ENCODE peak calls at places on chromosomes 4 and X, in five cellular contexts. F is GM12864, C is BE2C, Y is ovary, V is fibroblast of lung. W is an unnamed sample.

GRCh38 chrX:43676960-43677582 is 21.0 kb downstream of the MAOA start:
- DNase-seq in V (no peak), Y (no peak), C (no peak), F (no peak), W (no peak)

GRCh38 chrX:137545711-137546651 is 19.9 kb upstream of the ZIC3 start:
- DNase-seq in C (no peak), Y (no peak), V (no peak), F (no peak), W (no peak)

GRCh38 chr4:1901127-1901526 is 29.9 kb downstream of the NSD2 start:
- DNase-seq in Y (no peak), C (no peak), V (no peak), F (no peak), W (no peak)

GRCh38 chr4:184306949-184307348 is 89.3 kb upstream of the ENPP6 start:
- DNase-seq in V (peak), C (no peak), F (no peak), Y (no peak), W (no peak)

GRCh38 chr4:183504930-183505555 is at the start of gene ING2:
- DNase-seq in C (no peak), Y (peak), F (peak), V (no peak), W (no peak)

GRCh38 chr4:169059294-169060201 is 49.5 kb upstream of the CBR4 start:
- DNase-seq in F (no peak), C (no peak), V (no peak), Y (peak), W (no peak)

GRCh38 chrX:23699636-23700194 is 32.4 kb downstream of the PRDX4 start:
- DNase-seq in F (no peak), V (peak), Y (peak), C (peak), W (no peak)

GRCh38 chr4:24042094-24042493 is 152.2 kb upstream of the PPARGC1A start:
- DNase-seq in Y (no peak), F (no peak), V (peak), C (no peak), W (peak)

GRCh38 chr4:149749769-149750168 is 65.9 kb downstream of the IQCM start:
- DNase-seq in F (no peak), C (no peak), Y (no peak), V (no peak), W (no peak)

GRCh38 chr4:54014761-54015160 is 49.6 kb downstream of the CHIC2 start:
- DNase-seq in V (no peak), C (no peak), Y (no peak), F (no peak), W (no peak)

GRCh38 chrX:131792789-131793462 is 230.2 kb upstream of the STK26 start:
- DNase-seq in F (no peak), Y (peak), C (no peak), V (peak), W (peak)

GRCh38 chr4:157898836-157899605 is 273.8 kb downstream of the GASK1B start:
- DNase-seq in Y (no peak), C (no peak), V (peak), F (no peak), W (no peak)

DNA sequence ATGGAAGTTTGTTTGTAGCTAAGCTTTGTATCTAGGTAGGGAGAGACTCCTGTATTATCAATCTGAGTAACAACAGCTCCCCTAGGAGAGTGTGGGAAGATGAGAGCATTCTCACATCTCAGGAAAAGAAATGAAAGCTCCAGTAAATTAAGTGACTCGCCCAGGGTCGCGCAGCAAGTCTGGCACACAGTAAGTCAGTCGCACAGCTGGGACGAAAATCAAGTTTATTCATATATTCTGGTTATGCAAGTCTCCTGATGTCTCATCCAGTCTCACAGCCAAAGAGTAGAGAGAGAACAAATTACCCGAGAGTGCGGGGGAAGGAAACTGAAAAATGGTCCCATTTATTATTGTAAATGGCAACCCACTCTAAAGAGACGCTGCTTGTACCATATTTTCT is 216.1 kb downstream of the STK32B start:
- DNase-seq in V (peak), C (no peak), Y (no peak), F (no peak), W (no peak)
- TF ChIP-seq CTCF in V (no peak), C (no peak), Y (no peak), F (no peak), W (no peak)

DNA sequence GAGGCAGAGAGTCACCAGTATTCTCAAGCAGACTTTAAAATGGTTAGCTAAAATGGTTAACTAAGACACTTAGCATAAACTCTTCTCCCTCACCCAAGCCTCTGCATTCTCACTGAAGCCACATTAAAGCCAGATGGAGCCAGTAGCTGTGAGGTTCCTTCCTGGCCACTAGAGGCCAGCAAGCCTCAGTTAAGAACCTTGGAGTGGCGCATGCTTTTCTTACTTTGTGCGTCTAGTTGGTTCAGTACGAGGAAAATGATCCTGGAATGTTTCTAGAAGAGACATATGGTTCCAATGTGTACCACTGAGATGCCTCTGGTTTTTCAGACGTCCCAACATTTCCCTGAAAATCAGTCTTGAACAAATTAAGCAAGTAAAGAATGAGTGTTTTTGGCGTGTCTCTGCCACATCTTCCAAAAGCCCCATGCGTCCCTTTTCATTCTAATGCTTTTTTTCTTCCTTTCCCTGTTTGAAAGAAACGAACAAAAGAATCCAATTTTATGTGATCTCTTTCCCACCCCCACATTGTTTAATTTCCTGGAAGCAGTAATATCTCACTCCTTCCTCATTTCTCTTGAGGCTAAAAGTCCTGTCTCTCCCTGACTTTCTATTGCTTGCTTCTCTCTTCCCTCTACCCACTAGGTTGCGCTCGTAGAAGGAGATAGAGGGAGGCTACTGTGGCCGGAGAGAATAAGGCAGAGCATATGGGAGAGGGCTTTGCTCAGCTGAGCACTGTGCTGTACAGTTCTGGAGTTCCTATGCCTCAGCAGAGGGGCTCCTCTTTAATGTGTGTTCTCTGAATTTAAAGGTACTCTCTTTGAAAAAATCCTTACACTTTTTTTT is 82.9 kb upstream of the TAB3 start:
- DNase-seq in V (peak), F (no peak), C (peak), Y (peak), W (no peak)
- H3K4me3 ChIP-seq in V (peak), F (no peak), C (peak), Y (peak), W (no peak)

DNA sequence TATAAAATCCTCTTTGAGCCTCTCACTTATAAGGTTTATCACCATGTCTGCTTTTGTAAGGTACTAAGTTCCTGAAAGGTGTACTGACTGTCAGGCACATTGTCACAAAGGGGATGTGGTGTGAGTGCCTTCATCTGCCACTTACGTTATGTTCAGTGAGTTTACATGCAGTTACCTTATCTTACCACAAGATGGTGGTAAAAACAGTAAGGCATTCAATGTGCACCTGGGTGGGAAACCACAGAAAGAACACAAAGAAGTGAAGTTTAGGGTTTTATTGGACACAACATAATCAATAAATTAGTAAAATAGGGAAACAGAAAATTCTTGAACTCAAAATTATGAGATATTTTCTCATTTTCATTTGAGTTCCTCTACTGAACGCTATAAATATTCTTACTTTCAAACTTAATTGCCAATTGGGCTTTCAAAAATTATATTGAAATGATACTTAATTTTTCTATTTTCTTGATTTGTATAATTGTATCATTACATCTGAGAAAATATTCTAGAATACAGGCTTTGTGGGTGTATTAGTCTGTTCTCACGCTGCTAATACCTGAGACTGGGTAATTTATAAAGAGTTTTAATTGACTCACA is 650.8 kb downstream of the PCDH7 start:
- DNase-seq in V (peak), F (no peak), Y (no peak), C (no peak), W (peak)
- TF ChIP-seq CTCF in V (peak), F (peak), Y (no peak), C (peak), W (peak)

GRCh38 chrX:153827903-153828302 is 2.4 kb downstream of the PDZD4 start:
- DNase-seq in Y (no peak), C (no peak), F (no peak), V (no peak), W (no peak)
- H3K4me3 ChIP-seq in Y (peak), C (no peak), F (no peak), V (no peak), W (no peak)

GRCh38 chrX:75609361-75609760 is 86.5 kb upstream of the ZDHHC15 start:
- DNase-seq in V (no peak), Y (no peak), C (no peak), F (no peak), W (no peak)

GRCh38 chrX:75603833-75604232 is 81.0 kb upstream of the ZDHHC15 start:
- DNase-seq in F (no peak), V (peak), Y (no peak), C (no peak), W (peak)
- TF ChIP-seq CTCF in F (peak), V (peak), Y (peak), C (peak), W (peak)

GRCh38 chrX:40144576-40144975 is 46.8 kb upstream of the BCOR start:
- DNase-seq in Y (no peak), C (no peak), V (no peak), F (no peak), W (no peak)
- H3K4me3 ChIP-seq in Y (no peak), C (peak), V (no peak), F (no peak), W (no peak)

GRCh38 chrX:150582338-150582948 is 14.0 kb downstream of the MTM1 start:
- DNase-seq in C (no peak), V (no peak), F (no peak), Y (no peak), W (no peak)

DNA sequence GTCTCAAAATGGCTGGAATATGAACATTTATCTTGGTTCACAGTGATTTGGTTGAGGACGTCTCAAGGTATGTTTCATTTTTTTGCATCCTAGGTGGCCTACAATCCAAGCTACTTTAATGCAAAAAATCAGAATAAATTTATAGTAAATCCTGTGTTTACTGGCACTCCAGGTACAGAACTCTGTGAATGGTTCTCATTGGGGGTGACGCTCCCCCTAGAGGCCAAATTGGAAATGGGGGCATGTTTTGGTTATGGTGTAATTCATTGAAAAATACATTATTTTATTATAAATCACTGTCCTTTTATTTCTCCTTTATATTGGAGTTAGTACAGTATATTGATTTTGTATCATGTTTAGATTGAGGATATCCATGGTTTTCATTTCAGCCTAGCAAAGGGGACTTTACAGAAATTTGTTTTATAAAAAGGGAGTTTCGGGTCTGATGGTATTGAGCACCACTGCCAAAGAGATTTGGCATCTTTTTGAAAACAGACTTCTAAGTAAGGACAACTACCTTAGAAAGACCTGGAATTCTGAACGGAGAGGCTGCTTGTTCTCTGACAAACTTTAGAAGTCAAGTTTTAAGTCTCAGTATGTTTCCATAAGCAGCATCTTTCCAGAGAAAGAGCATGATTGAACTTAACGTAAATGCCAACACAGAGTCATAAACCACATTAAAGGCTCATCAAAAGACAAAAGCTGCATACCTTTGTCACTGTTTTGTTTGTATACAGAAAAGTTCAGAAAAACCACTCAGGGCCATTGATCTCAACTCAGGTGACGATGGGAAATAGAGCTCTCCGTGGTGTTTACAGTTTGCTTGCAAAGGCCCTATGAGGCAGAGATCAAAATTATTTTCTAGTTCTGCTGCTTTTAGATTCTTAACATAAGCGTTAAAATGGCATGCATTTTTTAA is 19.4 kb downstream of the MTM1 start:
- DNase-seq in C (peak), V (peak), Y (peak), F (no peak), W (no peak)
- TF ChIP-seq CTCF in C (peak), V (peak), Y (peak), F (peak), W (peak)

GRCh38 chr4:70737006-70737405 is 15.2 kb downstream of the RUFY3 start:
- DNase-seq in Y (no peak), V (no peak), C (no peak), F (no peak), W (no peak)

GRCh38 chr4:70741872-70742271 is 20.1 kb downstream of the RUFY3 start:
- DNase-seq in C (no peak), Y (no peak), V (peak), F (no peak), W (no peak)

GRCh38 chr4:70737409-70737808 is 15.6 kb downstream of the RUFY3 start:
- DNase-seq in C (no peak), V (no peak), F (no peak), Y (no peak), W (no peak)

GRCh38 chr4:70743728-70744127 is 22.0 kb downstream of the RUFY3 start:
- DNase-seq in F (no peak), V (no peak), C (no peak), Y (no peak), W (no peak)

DNA sequence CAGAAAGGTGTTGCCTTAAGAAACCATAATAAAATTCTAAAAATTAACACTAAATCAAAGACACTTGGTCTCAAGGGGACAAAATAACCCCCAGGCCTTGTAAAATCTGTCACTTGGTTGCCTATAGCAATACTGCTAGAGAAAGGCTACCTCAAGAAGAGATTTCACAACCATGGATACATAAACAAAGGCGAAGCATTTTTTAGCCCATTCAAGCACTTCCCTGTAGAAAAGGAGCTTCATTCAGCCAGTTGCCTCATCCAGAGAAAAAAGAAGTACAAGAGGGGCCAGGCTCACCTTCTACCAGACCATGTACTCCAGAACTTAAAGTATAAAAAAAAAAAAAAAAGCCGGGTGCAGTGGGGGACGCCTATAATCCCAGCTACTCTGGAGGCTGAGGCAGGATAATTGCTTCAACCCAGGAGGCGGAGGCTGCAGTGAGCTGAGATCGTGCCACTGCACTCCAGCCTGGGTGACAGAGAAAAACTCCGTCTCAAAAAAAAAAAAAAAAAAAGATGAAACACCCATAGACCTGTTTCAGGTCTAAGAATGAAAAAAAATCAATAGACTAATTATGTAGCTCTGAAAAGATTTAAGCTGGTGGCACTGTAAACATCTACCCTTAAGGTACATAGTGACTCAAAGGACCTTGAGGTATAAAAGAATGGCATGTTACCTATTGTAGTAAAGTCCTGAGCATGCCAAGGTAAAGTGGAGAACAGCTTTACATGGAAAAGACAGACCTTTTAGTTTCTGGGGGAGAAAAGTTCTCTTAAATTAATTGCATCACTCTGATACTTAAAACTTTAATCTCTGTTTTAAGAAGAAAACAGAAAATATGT is 18.0 kb downstream of the RUFY3 start:
- DNase-seq in F (no peak), C (no peak), Y (no peak), V (no peak), W (no peak)
- H3K4me3 ChIP-seq in F (no peak), C (no peak), Y (no peak), V (no peak), W (no peak)